ENCODE peak calls at places on chromosomes 5 and 9, in four cellular contexts. W is HepG2, R is H1, B is K562. A is an unnamed sample.

GRCh38 chr9:92165472-92165871 is 50.3 kb upstream of the SPTLC1 start:
- DNase-seq in W (no peak), R (no peak), B (no peak), A (no peak)

GRCh38 chr5:126395627-126396026 is 27.6 kb upstream of the GRAMD2B start:
- DNase-seq in W (no peak), R (no peak), B (no peak), A (no peak)

GRCh38 chr5:74630387-74631087 is 10.0 kb downstream of the ENC1 start:
- DNase-seq in W (no peak), R (no peak), B (no peak), A (no peak)

GRCh38 chr9:96858018-96858573 is 3.8 kb upstream of the ZNF782 start:
- DNase-seq in W (peak), R (no peak), B (peak), A (no peak)

GRCh38 chr5:179867079-179867465 is 8.5 kb upstream of the MRNIP start:
- DNase-seq in W (no peak), R (no peak), B (no peak), A (no peak)

GRCh38 chr5:103041071-103041676 is 78.8 kb downstream of the GIN1 start:
- DNase-seq in W (peak), R (no peak), B (no peak), A (no peak)

GRCh38 chr9:135926402-135927194 is 19.3 kb upstream of the CAMSAP1 start:
- DNase-seq in W (no peak), R (no peak), B (no peak), A (no peak)

GRCh38 chr5:57776035-57776434 is 293.4 kb upstream of the ACTBL2 start:
- DNase-seq in W (no peak), R (no peak), B (no peak), A (no peak)

GRCh38 chr5:157607371-157608161 is 32.0 kb upstream of the ADAM19 start:
- DNase-seq in W (no peak), R (no peak), B (peak), A (no peak)

GRCh38 chr9:99076483-99077171 is 28.3 kb upstream of the TGFBR1 start:
- DNase-seq in W (no peak), R (no peak), B (peak), A (no peak)

GRCh38 chr9:91162311-91162710 is 199.4 kb downstream of the AUH start:
- DNase-seq in W (no peak), R (no peak), B (no peak), A (no peak)

GRCh38 chr5:157521704-157522029 is 53.9 kb downstream of the ADAM19 start:
- DNase-seq in W (no peak), R (no peak), B (no peak), A (no peak)

GRCh38 chr9:34386656-34387055 is 10.0 kb upstream of the MYORG start:
- DNase-seq in W (no peak), R (no peak), B (no peak), A (no peak)

GRCh38 chr5:28984642-28985041 is 1946.3 kb upstream of the CDH9 start:
- DNase-seq in W (no peak), R (no peak), B (no peak), A (no peak)

GRCh38 chr9:130866474-130866965 is 30.1 kb downstream of the QRFP start:
- DNase-seq in W (peak), R (peak), B (no peak), A (peak)

GRCh38 chr5:80481019-80481893 is 6.6 kb upstream of the FAM151B start:
- DNase-seq in W (peak), R (no peak), B (peak), A (peak)

GRCh38 chr9:136784249-136784996 is 6.7 kb upstream of the TMEM141 start:
- DNase-seq in W (no peak), R (no peak), B (peak), A (no peak)

GRCh38 chr5:169610606-169611005 is 26.5 kb upstream of the DOCK2 start:
- DNase-seq in W (no peak), R (no peak), B (no peak), A (no peak)

GRCh38 chr9:122394265-122395242 is 23.7 kb downstream of the PTGS1 start:
- DNase-seq in W (no peak), R (no peak), B (no peak), A (no peak)

GRCh38 chr5:83844320-83845068 is 123.8 kb upstream of the HAPLN1 start:
- DNase-seq in W (no peak), R (no peak), B (no peak), A (peak)

GRCh38 chr5:7756453-7756852 is 94.5 kb downstream of the CFAP90 start:
- DNase-seq in W (no peak), R (no peak), B (no peak), A (no peak)

GRCh38 chr5:142807378-142807911 is 37.3 kb downstream of the ARHGAP26 start:
- DNase-seq in W (peak), R (no peak), B (no peak), A (no peak)

GRCh38 chr9:110531776-110532175 is 47.8 kb downstream of the SVEP1 start:
- DNase-seq in W (no peak), R (no peak), B (no peak), A (no peak)

GRCh38 chr9:35549466-35549865 is 55.6 kb upstream of the TESK1 start:
- DNase-seq in W (no peak), R (no peak), B (no peak), A (no peak)

GRCh38 chr5:105943119-105943518 is 1727.6 kb downstream of the EFNA5 start:
- DNase-seq in W (no peak), R (no peak), B (no peak), A (no peak)

GRCh38 chr5:125117556-125117955 is 371.1 kb upstream of the ZNF608 start:
- DNase-seq in W (no peak), R (no peak), B (no peak), A (no peak)

GRCh38 chr5:180119886-180120220 is 48.3 kb upstream of the RNF130 start:
- DNase-seq in W (no peak), R (no peak), B (no peak), A (no peak)

GRCh38 chr9:91580136-91580535 is 156.5 kb upstream of the NFIL3 start:
- DNase-seq in W (no peak), R (no peak), B (no peak), A (no peak)

GRCh38 chr9:129785866-129786265 is 17.1 kb upstream of the TOR1B start:
- DNase-seq in W (no peak), R (no peak), B (no peak), A (no peak)

GRCh38 chr5:116063950-116064349 is 20.9 kb upstream of the COMMD10 start:
- DNase-seq in W (no peak), R (no peak), B (no peak), A (no peak)

GRCh38 chr9:35452481-35452880 is 37.4 kb upstream of the RUSC2 start:
- DNase-seq in W (no peak), R (no peak), B (no peak), A (no peak)

GRCh38 chr9:27338527-27338903 is 41.6 kb upstream of the EQTN start:
- DNase-seq in W (no peak), R (no peak), B (no peak), A (no peak)

GRCh38 chr5:34586117-34586885 is 69.8 kb upstream of the RAI14 start:
- DNase-seq in W (peak), R (no peak), B (peak), A (no peak)

GRCh38 chr9:94783121-94783664 is 56.7 kb downstream of the AOPEP start:
- DNase-seq in W (peak), R (peak), B (no peak), A (peak)

GRCh38 chr5:159099049-159099760 is 511 bp downstream of the EBF1 start:
- DNase-seq in W (no peak), R (peak), B (peak), A (no peak)

GRCh38 chr5:174354571-174354970 is 309.1 kb downstream of the NSG2 start:
- DNase-seq in W (no peak), R (no peak), B (no peak), A (no peak)
- TF ChIP-seq BRCA1 in W (no peak), R (no peak), B (no peak), A (no peak)

GRCh38 chr9:36986548-36987408 is 47.3 kb downstream of the PAX5 start:
- DNase-seq in W (no peak), R (no peak), B (no peak), A (no peak)

GRCh38 chr9:36988848-36989247 is 45.2 kb downstream of the PAX5 start:
- DNase-seq in W (no peak), R (no peak), B (no peak), A (no peak)

GRCh38 chr9:36987409-36987808 is 46.7 kb downstream of the PAX5 start:
- DNase-seq in W (no peak), R (no peak), B (no peak), A (no peak)

GRCh38 chr9:36985769-36986547 is 48.1 kb downstream of the PAX5 start:
- DNase-seq in W (no peak), R (peak), B (no peak), A (no peak)

GRCh38 chr9:36987891-36988290 is 46.2 kb downstream of the PAX5 start:
- DNase-seq in W (no peak), R (no peak), B (no peak), A (no peak)
- H3K4me2 ChIP-seq in W (no peak), R (peak), B (no peak), A (peak)

GRCh38 chr5:171249460-171249859 is 59.6 kb upstream of the TLX3 start:
- DNase-seq in W (no peak), R (no peak), B (no peak), A (no peak)

GRCh38 chr5:171251519-171251918 is 57.5 kb upstream of the TLX3 start:
- DNase-seq in W (no peak), R (no peak), B (no peak), A (no peak)

GRCh38 chr5:171250738-171251137 is 58.3 kb upstream of the TLX3 start:
- DNase-seq in W (peak), R (no peak), B (no peak), A (no peak)

DNA sequence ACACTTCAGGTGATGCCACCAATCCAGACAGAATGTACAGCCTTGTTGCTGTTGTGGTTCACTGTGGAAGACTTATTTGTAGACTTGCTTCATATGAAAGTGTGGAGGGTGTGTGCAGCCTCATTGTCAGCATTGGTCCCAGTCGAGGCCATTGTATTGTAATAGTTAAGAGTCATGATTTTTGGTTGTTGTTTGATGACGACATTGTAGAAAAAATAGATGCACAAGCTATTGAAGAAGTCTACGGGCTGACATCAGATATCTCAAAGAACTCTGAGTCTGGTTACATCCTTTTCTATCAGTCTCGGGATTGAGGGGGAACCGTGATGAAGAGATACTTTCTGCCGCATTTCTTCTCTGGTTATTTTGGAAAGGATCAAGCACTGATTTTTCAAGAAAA is 56.4 kb upstream of the TLX3 start:
- DNase-seq in W (no peak), R (no peak), B (no peak), A (no peak)
- TF ChIP-seq BRCA1 in W (no peak), R (no peak), B (no peak), A (no peak)

GRCh38 chr5:72453260-72453775 is 53.9 kb downstream of the ZNF366 start:
- DNase-seq in W (no peak), R (no peak), B (no peak), A (no peak)
- H3K4me2 ChIP-seq in W (no peak), R (no peak), B (no peak), A (no peak)

DNA sequence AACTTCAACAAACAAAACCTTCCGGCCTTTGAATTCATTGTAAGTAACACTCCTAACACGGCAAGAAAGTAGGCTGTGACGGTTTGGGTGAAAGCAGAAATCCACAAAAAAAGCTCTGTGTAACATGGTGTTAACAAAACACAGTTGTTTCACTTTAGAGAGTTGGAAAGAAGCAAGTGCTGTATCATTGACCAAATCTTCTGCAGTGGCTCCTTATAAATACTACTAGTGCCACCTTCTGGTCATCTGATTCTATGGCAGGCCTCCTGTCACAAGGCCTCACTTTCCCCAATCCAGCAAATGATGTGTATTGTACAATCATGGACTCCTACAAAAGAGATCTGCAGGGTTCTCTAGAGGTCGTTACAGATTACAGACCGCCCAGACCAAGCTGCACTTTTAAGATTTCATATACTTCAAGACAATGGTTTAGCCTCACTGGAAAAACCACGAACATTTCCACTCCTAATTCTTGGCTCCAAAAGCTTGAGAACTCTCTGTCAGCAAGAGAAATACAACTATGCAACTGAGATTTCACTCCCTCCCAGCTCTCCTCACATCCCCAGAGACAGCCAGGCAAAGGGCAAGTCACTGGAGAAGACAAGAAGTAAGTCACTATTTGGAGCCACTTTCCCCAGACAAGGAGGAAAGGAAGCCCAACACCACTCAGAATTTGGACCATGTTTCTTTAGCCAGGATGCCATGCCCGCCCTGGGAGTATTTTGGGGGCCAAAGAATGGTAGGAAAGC is 196.2 kb downstream of the DTWD2 start:
- DNase-seq in W (peak), R (no peak), B (peak), A (peak)
- TF ChIP-seq BRCA1 in W (no peak), R (no peak), B (no peak), A (no peak)

DNA sequence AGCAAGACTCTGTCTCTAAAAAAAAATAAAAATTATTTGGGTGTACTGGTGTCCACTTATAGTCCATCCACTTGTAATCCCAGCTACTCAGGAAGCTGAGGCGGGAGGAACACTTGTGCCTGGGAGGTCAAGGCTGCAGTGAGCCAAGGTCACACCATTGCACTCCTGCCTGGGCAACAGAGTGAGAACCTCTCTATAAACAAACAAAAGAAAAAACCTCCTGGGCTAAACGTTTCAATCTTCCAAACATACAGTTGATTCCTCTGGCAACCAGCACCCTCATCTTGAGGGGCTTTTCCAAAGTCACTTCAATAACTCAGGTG is 13.9 kb upstream of the CDK5RAP2 start:
- DNase-seq in W (no peak), R (no peak), B (no peak), A (no peak)
- H3K4me2 ChIP-seq in W (peak), R (no peak), B (no peak), A (no peak)

DNA sequence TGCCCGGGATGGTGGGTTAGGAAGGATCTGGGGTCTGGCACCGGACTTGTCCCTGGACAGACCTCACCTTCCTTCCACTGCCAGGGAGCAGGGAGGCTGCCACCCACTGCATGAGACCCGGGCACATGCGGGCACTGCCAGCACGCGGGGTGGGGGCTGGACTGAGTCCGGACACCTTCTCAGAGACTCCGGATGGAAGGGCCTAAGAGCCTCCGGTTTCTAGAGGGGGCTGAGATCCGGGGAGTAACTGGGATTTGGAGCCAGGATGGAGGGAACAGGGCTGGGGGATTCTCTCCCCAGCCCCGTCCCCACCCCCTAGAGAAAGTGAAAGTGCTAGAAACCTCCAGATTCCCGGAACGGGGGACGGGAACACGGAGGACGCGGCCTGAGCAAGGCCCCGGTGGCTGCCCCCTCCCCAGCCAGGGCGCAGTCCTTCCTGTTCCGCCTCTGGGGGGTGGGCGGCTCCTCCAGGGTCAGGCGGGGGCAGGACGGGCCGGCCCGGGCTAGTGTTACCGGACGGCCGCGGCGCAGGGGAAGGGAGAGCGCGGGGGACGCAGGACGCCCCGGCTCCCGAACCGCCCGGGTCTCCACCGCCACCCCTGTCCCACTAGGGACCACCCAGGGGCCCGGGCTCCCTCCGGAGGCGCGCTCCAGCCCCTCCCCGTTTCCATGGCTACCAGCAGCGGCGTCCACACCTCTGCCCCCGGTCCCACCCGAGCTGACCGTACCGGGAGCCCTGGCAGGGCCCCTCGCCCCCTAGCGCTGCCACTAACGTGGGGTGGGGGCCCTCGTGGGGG is 735 bp downstream of the SLC12A7 start:
- DNase-seq in W (no peak), R (no peak), B (peak), A (no peak)
- TF ChIP-seq BRCA1 in W (no peak), R (no peak), B (no peak), A (no peak)

DNA sequence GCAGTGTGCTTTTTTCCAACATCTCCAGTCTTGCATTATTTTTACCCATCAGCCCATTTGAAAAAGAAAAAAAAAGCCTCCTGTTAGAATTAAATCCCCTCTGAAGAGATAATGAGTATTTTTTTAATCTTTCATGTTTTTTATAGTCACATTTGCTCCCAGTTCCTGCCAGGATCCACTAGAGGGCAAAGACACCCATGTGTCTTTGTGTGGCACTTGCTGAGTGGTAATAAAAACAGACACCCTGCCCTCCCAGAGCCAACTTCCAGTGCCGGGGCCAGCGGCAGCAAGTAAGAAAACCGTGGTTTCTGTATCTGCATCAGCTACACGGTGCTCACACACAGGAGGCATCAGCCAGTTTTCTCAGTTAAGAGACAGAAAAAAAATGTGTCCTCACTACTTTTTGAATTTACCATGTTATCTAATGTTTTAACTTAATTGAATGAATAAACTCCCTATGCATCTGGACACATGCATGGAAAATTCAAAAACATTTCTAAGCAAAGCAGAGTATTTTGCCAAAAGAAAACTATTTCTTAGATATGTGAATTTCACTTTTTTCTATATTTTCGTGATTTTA is 70.2 kb upstream of the PLEKHG4B start:
- DNase-seq in W (no peak), R (no peak), B (no peak), A (no peak)
- H3K4me2 ChIP-seq in W (no peak), R (no peak), B (no peak), A (no peak)

DNA sequence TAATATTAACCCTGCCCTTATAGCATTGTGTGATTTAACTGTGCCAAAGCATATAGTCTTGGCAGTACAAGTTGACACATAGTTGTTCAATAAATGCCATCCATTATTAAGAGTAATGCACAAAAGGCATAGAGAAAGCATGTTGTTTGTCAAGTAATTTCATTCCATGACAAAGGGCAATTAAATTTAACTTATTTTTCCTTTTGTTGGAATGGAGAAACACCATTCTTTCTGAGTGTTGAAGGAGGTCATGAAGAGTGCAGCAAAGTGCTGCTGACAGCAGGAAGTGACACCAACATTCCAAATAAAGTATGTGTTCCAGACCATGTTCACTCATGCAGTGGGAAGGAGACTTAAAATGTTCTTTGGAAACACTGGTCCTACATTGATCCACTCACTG is 29.1 kb downstream of the ANKDD1B start:
- DNase-seq in W (no peak), R (no peak), B (no peak), A (no peak)
- TF ChIP-seq BRCA1 in W (no peak), R (no peak), B (no peak), A (no peak)

GRCh38 chr5:171676286-171676944 is 109.2 kb upstream of the SMIM23 start:
- DNase-seq in W (no peak), R (peak), B (no peak), A (no peak)

GRCh38 chr5:171675511-171675910 is 110.1 kb upstream of the SMIM23 start:
- DNase-seq in W (no peak), R (no peak), B (no peak), A (no peak)

GRCh38 chr5:171673840-171674239 is 111.8 kb upstream of the SMIM23 start:
- DNase-seq in W (no peak), R (no peak), B (no peak), A (no peak)

GRCh38 chr5:171672556-171672955 is 113.1 kb upstream of the SMIM23 start:
- DNase-seq in W (no peak), R (peak), B (no peak), A (no peak)

GRCh38 chr5:171673328-171673727 is 112.3 kb upstream of the SMIM23 start:
- DNase-seq in W (no peak), R (peak), B (no peak), A (no peak)
- H3K4me2 ChIP-seq in W (no peak), R (no peak), B (no peak), A (no peak)

A was measured in GM12878.